ENCODE peak calls at places on chromosomes 1 and 21, in four cellular contexts. M is RWPE1, O is progenitor cell of endocrine pancreas, Y is neural progenitor cell. V is an unnamed sample.

GRCh38 chr21:45180289-45180599 is 105.9 kb downstream of the ADARB1 start:
- DNase-seq in Y (no peak), O (no peak), M (no peak), V (no peak)

GRCh38 chr21:35792569-35792968 is 267.8 kb downstream of the SETD4 start:
- DNase-seq in Y (no peak), O (no peak), M (no peak), V (no peak)

GRCh38 chr1:118963456-118964430 is 24.4 kb downstream of the TBX15 start:
- DNase-seq in Y (no peak), O (no peak), M (peak), V (peak)

GRCh38 chr1:236394905-236395779 is 1.1 kb downstream of the EDARADD start:
- DNase-seq in O (peak), M (peak), Y (peak), V (peak)

GRCh38 chr1:27011058-27011764 is 1.4 kb downstream of the TENT5B start:
- DNase-seq in Y (peak), O (peak), M (peak), V (peak)

GRCh38 chr1:34320081-34320480 is 143.4 kb downstream of the C1orf94 start:
- DNase-seq in Y (no peak), M (no peak), O (no peak), V (peak)

GRCh38 chr1:216168481-216169005 is 254.7 kb downstream of the USH2A start:
- DNase-seq in M (no peak), Y (no peak), O (no peak), V (no peak)

GRCh38 chr1:38812981-38813380 is 46.6 kb downstream of the RRAGC start:
- DNase-seq in O (no peak), Y (no peak), M (no peak), V (no peak)

GRCh38 chr1:224650329-224650728 is 34.2 kb downstream of the CNIH3 start:
- DNase-seq in O (no peak), Y (no peak), M (no peak), V (no peak)

GRCh38 chr1:245701631-245702030 is 546.8 kb downstream of the KIF26B start:
- DNase-seq in O (no peak), M (no peak), Y (no peak), V (no peak)

GRCh38 chr1:158246650-158247049 is 7.6 kb upstream of the CD1A start:
- DNase-seq in O (no peak), M (peak), Y (no peak), V (peak)

GRCh38 chr1:34199927-34200326 is 23.2 kb downstream of the C1orf94 start:
- DNase-seq in O (no peak), Y (no peak), M (peak), V (peak)

GRCh38 chr1:200624679-200625335 is 4.3 kb upstream of the KIF14 start:
- DNase-seq in M (no peak), Y (no peak), O (no peak), V (peak)

GRCh38 chr1:48572632-48573258 is 100.7 kb upstream of the SPATA6 start:
- DNase-seq in M (peak), Y (peak), O (peak), V (peak)

GRCh38 chr1:108962681-108963051 is 618 bp downstream of the CLCC1 start:
- DNase-seq in M (no peak), O (no peak), Y (no peak), V (peak)

GRCh38 chr21:45270306-45270821 is 17.3 kb downstream of the POFUT2 start:
- DNase-seq in O (no peak), M (no peak), Y (no peak), V (no peak)

GRCh38 chr21:46111857-46112730 is 14.2 kb downstream of the COL6A2 start:
- DNase-seq in Y (no peak), M (no peak), O (peak), V (no peak)

DNA sequence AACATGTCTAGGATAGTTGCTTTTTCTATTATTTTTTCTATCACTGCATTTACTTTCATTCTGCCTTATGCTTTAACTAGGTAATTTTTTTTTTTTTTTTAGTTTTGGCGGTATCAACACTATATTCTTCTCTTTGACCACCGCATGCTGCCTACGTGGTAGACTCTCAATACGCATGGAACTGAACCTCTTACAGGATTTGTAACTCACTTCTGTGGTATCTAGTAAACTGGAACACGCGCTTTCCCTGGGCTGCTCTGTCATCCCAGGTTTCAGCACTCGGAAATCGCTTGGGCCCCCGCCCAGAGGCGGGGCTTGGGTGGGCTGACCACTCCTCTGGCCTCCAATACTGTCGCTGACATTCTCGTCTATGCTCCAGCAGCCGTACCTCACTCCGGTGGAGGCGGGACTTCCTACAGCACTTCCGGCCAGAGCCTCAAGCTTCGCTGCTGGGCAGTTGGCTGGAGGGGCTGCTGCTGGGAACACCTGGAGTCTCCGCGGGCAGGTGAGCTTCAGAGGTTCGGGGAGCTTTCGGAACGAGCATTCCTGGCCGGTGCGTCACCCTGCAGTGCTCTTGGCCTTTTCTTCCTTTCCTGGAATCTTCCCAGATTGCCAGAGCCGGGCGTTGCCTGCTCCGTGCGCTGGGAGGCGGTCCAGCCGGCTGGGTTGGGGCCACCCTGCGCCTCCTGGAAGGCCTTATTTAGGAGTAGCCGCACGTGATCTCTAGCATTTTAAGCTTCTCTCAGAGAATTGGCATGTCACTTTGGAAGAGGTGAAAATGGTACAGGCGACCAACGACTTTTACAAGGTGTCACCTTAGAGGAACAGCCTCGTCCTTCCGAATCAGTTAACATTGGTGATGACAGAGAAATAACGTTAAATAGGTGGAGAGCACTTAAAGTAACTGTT is at the start of gene TBCE:
- DNase-seq in O (peak), Y (peak), M (peak), V (peak)
- TF ChIP-seq CTCF in O (peak), Y (peak), M (no peak), V (peak)

DNA sequence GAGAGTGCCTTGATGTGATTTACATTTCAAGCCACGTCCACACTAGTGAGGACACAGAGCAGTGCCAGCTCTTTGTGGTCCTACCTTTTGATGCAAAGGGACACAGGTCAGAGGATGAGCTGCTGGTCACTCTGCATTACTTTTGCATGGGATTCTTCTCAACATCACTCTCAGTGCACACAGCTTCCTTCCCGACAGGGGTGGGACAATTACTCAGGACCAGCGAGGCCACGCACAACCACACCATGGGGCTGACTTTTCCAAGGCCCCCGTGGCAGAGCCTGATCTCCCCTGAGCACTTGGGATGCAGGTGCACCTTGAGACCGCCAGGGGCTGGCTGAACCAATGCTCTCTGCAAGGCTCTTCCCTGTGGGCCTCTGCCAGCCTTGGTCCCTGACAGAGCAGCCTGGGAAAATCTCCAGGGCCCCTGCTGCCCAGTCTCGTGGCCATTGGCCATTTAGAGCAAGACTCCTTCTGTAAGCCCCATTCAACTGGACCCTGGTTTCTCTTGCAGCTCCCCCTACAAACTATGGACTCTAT is 13.2 kb upstream of the PRAMEF12 start:
- DNase-seq in O (no peak), M (no peak), Y (peak), V (peak)
- TF ChIP-seq CTCF in O (peak), M (no peak), Y (peak), V (peak)

GRCh38 chr1:18673976-18674375 is 43.3 kb downstream of the PAX7 start:
- DNase-seq in M (peak), O (no peak), Y (no peak), V (peak)
- TF ChIP-seq CTCF in M (no peak), O (no peak), Y (peak), V (no peak)

DNA sequence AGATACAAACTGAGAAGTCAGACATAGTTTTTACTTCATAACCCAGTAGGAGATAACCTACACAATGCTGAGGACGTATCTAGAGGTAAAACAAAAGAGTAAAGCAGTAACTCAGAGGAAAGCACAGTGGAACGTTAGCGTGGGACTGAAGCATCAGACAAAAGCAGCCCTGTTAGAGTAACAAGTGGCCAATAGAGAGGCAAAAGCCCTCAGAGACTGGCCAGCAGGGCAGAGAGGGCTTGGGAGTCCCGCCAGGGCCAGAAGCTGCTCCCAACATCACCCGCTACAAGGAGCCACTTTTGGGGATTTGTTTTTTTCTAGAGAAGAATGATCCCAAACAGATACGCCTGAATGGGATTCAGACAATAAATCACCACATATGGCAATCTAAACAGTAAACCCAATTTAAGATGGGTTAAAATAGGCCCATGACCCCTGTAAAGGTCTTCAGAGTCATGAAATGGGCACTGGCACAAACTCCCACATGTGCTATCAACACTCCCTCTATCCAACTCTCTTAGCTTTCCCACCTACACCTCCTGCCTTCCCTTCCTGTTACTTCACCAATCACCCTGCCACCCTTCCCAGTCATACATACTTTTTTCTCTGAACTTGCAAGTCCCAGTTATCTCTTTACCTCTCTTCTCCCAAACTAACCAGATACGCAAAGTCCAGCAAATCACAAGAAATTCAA is 17.2 kb downstream of the TADA1 start:
- DNase-seq in O (no peak), Y (peak), M (no peak), V (no peak)
- TF ChIP-seq CTCF in O (no peak), Y (no peak), M (no peak), V (no peak)

GRCh38 chr21:32306021-32306780 is 7.5 kb downstream of the MRAP start:
- DNase-seq in M (no peak), Y (peak), O (peak), V (no peak)
- TF ChIP-seq CTCF in M (no peak), Y (peak), O (peak), V (peak)

V was measured in MCF 10A.